ENCODE peak calls at places on chromosomes 4 and X, in four cellular contexts. P, Q, R and M are unnamed samples.

GRCh38 chr4:148030486-148030885 is 298.6 kb downstream of the ARHGAP10 start:
- DNase-seq in P (no peak), Q (no peak), R (no peak), M (no peak)

GRCh38 chr4:102036619-102037376 is 246.3 kb downstream of the BANK1 start:
- DNase-seq in P (no peak), Q (no peak), R (no peak), M (no peak)

GRCh38 chrX:88735835-88736234 is 11.2 kb upstream of the CPXCR1 start:
- DNase-seq in P (no peak), Q (no peak), R (no peak), M (no peak)

GRCh38 chr4:93829531-93830089 is 1.1 kb downstream of the ATOH1 start:
- DNase-seq in P (no peak), Q (no peak), R (peak), M (no peak)

GRCh38 chrX:34716322-34716721 is 59.2 kb upstream of the TMEM47 start:
- DNase-seq in P (no peak), Q (no peak), R (no peak), M (no peak)

GRCh38 chrX:28205905-28206304 is 224.7 kb upstream of the DCAF8L1 start:
- DNase-seq in P (no peak), Q (no peak), R (no peak), M (no peak)

GRCh38 chrX:108199041-108199440 is 107.5 kb downstream of the ATG4A start:
- DNase-seq in P (no peak), Q (no peak), R (no peak), M (no peak)

GRCh38 chrX:106731590-106731989 is 5.1 kb downstream of the RNF128 start:
- DNase-seq in P (no peak), Q (no peak), R (no peak), M (no peak)

GRCh38 chrX:100804780-100805179 is 15.4 kb upstream of the CSTF2 start:
- DNase-seq in P (no peak), Q (no peak), R (no peak), M (no peak)

GRCh38 chr4:55851885-55852284 is 1.6 kb upstream of the EXOC1 start:
- DNase-seq in P (no peak), Q (no peak), R (no peak), M (no peak)

GRCh38 chrX:32087663-32088062 is 1015.8 kb upstream of the FTHL17 start:
- DNase-seq in P (no peak), Q (no peak), R (no peak), M (no peak)

GRCh38 chrX:74636749-74637314 is 22.4 kb upstream of the RLIM start:
- DNase-seq in P (no peak), Q (no peak), R (no peak), M (no peak)

GRCh38 chrX:118595501-118596042 is 100.0 kb downstream of the DOCK11 start:
- DNase-seq in P (no peak), Q (no peak), R (no peak), M (no peak)

GRCh38 chr4:37528161-37528560 is 158.0 kb downstream of the RELL1 start:
- DNase-seq in P (no peak), Q (no peak), R (no peak), M (no peak)

GRCh38 chr4:2304877-2305561 is 43.1 kb upstream of the MXD4 start:
- DNase-seq in P (no peak), Q (no peak), R (no peak), M (no peak)

GRCh38 chrX:130702867-130703707 is 199.9 kb downstream of the ENOX2 start:
- DNase-seq in P (no peak), Q (no peak), R (no peak), M (no peak)

GRCh38 chr4:38968668-38969067 is 63.5 kb downstream of the TMEM156 start:
- DNase-seq in P (no peak), Q (no peak), R (no peak), M (no peak)

GRCh38 chr4:103067841-103068547 is 8.6 kb downstream of the SLC9B2 start:
- DNase-seq in P (no peak), Q (no peak), R (no peak), M (no peak)

GRCh38 chr4:15479089-15479912 is 9.6 kb downstream of the CC2D2A start:
- DNase-seq in P (no peak), Q (peak), R (peak), M (peak)

GRCh38 chrX:1453951-1454785 is 1.5 kb upstream of the ASMTL start:
- DNase-seq in P (peak), Q (peak), R (peak), M (no peak)

GRCh38 chr4:44760142-44760898 is 34.0 kb upstream of the GNPDA2 start:
- DNase-seq in P (no peak), Q (no peak), R (peak), M (no peak)

GRCh38 chrX:69082753-69083150 is 82.5 kb downstream of the PJA1 start:
- DNase-seq in P (no peak), Q (no peak), R (no peak), M (no peak)

GRCh38 chr4:182177166-182177565 is 66.0 kb upstream of the TENM3 start:
- DNase-seq in P (no peak), Q (no peak), R (no peak), M (no peak)

GRCh38 chr4:183177001-183177400 is 77.9 kb downstream of the WWC2 start:
- DNase-seq in P (no peak), Q (no peak), R (no peak), M (no peak)

GRCh38 chrX:23779025-23779424 is 3.9 kb upstream of the SAT1 start:
- DNase-seq in P (no peak), Q (no peak), R (no peak), M (no peak)

GRCh38 chr4:10334506-10335028 is 122.7 kb downstream of the ZNF518B start:
- DNase-seq in P (no peak), Q (no peak), R (no peak), M (no peak)

GRCh38 chrX:11908371-11908770 is 150.3 kb downstream of the MSL3 start:
- DNase-seq in P (no peak), Q (no peak), R (peak), M (no peak)

GRCh38 chrX:42976729-42977366 is 198.9 kb upstream of the PPP1R2C start:
- DNase-seq in P (no peak), Q (no peak), R (no peak), M (no peak)

GRCh38 chr4:134345249-134345648 is 143.7 kb upstream of the PABPC4L start:
- DNase-seq in P (no peak), Q (no peak), R (no peak), M (no peak)

GRCh38 chr4:169293343-169294176 is 22.8 kb upstream of the SH3RF1 start:
- DNase-seq in P (no peak), Q (no peak), R (no peak), M (no peak)

GRCh38 chrX:49316085-49316484 is 5.8 kb upstream of the GAGE12J start:
- DNase-seq in P (no peak), Q (no peak), R (no peak), M (no peak)

DNA sequence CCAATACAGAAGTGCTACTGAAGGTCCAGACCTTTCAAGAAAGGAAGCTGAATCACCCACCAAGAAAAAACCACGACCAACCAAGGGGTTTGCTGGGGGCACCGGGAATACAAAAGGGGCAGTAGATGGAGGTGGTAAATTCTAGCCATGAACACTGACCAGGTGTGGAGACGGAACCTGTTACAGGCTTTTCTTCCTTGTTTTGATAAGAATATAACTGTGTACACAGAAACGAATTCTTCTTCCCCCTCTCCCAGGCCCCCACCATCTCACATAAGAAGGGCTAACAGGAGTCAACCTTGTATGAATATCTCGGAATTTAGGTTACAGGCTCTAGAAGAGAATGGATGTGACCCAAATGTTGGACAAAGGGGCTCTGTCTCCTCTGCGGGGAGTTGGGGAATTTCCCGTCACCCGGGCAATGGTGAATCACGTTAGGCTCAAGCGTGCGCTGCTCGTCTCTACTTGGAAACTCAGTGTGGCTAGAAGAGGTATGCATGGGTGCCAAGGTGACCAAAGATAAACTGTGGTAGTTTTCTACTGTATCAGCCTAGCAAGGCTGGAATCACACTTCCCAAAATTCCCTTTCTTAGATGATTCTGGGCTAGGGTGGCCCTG is 87.0 kb downstream of the AFAP1 start:
- DNase-seq in P (no peak), Q (no peak), R (no peak), M (no peak)
- H3K27ac ChIP-seq in P (peak), Q (no peak), R (no peak), M (peak)

GRCh38 chr4:157992948-157993839 is 179.6 kb downstream of the GASK1B start:
- DNase-seq in P (no peak), Q (no peak), R (no peak), M (no peak)
- H3K27ac ChIP-seq in P (no peak), Q (peak), R (no peak), M (no peak)

DNA sequence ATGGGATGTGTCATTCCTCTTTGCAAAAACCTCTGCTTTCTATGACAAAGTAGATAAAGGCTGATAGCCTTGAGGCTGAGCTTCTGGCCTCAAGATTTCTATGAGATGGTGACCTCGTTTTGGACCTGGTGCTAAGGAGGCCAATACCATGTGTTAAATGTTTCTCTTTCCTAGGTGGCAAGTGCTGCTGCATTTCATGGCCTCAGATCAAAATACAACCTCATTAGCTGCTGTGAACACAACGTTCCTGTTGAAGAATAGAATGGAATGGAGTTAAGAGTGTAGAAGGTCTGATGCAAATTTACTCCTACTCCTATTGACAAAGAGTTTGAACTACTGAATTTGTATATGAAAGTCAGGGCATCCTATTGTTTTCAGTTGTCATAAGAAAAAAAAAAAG is 112.0 kb downstream of the C4orf51 start:
- DNase-seq in P (no peak), Q (no peak), R (no peak), M (no peak)
- H3K27ac ChIP-seq in P (no peak), Q (no peak), R (no peak), M (no peak)

GRCh38 chr4:76706581-76706980 is 191.4 kb downstream of the SOWAHB start:
- DNase-seq in P (no peak), Q (no peak), R (no peak), M (no peak)
- H3K27ac ChIP-seq in P (no peak), Q (no peak), R (no peak), M (no peak)

DNA sequence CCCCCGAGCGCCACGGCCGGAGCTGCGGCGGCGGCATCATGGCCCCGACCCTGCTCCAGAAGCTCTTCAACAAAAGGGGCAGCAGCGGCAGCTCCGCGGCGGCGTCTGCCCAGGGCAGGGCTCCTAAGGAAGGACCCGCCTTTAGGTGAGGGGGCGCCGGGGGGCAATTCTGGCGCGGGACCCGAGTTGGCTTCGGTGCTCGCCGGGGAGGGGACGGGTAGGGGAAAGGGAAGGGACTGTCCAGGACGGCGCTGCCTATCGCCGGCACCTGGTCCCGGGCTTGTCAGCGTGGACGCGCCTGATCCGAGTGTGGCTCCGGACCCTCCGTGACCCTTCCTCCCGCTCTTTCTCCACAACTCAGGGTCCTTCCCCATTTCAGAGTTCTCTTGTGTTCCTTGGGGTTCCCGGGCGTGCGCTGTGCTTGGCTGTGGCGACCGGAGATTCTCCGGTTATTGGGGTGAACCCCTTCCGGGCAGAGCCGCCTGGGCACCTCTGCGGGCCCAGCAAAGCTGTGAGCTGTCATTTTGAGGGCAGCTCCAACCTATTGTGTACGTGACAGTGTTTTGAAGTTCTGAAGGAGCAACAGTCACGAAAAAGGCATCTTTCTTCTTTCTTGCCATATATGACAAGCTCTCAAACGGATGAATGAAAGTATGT is 477 bp downstream of the FNIP2 start:
- DNase-seq in P (peak), Q (peak), R (no peak), M (no peak)
- H3K27ac ChIP-seq in P (peak), Q (peak), R (no peak), M (peak)

DNA sequence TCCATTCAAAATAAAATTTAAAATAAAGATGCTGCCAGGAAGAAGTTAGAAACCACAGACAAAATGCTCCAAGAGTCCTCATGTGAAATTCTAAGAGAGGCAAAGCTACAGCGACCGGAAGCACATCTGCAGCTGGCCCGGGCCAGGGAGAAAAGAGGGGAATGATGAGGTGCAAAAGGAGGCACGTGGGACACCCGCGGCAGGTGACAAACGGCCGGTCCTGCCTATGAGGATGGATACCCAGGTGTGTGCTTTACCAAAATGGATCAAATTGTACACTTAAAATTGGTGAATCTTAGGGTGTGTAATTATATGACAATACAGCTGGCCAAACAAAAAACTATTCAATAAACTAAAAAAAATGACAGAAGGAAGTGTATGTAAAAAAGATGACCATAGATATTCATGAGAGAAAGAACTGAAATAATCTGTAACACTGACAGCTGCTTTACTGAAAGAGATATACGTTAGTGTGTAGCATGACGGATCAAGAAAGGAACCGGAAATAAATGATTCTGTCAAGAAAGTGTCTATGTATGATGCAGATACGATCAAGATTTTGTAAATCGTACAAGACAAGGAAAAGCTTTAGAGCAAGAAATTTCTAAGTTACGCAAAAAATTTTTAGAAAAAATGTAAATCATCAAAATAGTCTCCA is 29.5 kb downstream of the PPP2R3B start:
- DNase-seq in P (no peak), Q (no peak), R (no peak), M (no peak)
- H3K27ac ChIP-seq in P (no peak), Q (no peak), R (no peak), M (no peak)